ENCODE peak calls at places on chromosomes 11 and 22, in five cellular contexts. A is H7, K is spleen, U is BJ, R is left ventricle myocardium inferior. I is an unnamed sample.

GRCh38 chr11:34366522-34366921 is 8.7 kb upstream of the ABTB2 start:
- DNase-seq in A (peak; percentile 33), K (no peak), U (no peak), R (no peak), I (no peak)

GRCh38 chr11:124591430-124591829 is 19.8 kb upstream of the PANX3 start:
- DNase-seq in A (no peak), K (no peak), U (no peak), R (no peak), I (no peak)

GRCh38 chr11:28144808-28145207 is 36.6 kb downstream of the METTL15 start:
- DNase-seq in A (no peak), K (no peak), U (no peak), R (no peak), I (peak; percentile 25)

GRCh38 chr22:49305966-49306631 is 521.6 kb downstream of the BRD1 start:
- DNase-seq in A (peak; percentile 16), K (peak; percentile 46), U (no peak), R (no peak), I (no peak)

GRCh38 chr11:9577551-9577950 is 4.1 kb downstream of the WEE1 start:
- DNase-seq in A (no peak), K (no peak), U (no peak), R (no peak), I (no peak)

GRCh38 chr22:24390156-24390555 is 37.2 kb upstream of the ADORA2A start:
- DNase-seq in A (no peak), K (no peak), U (no peak), R (no peak), I (no peak)

GRCh38 chr22:41288245-41288946 is 2.4 kb upstream of the RANGAP1 start:
- DNase-seq in A (peak; percentile 30), K (no peak), U (no peak), R (no peak), I (no peak)

GRCh38 chr11:27806122-27806521 is 105.9 kb upstream of the BDNF start:
- DNase-seq in A (peak; percentile 78), K (no peak), U (no peak), R (no peak), I (no peak)

GRCh38 chr11:60570970-60571369 is 55.8 kb downstream of the MS4A13 start:
- DNase-seq in A (no peak), K (no peak), U (no peak), R (no peak), I (no peak)

GRCh38 chr11:64762916-64763803 is 3.4 kb upstream of the PYGM start:
- DNase-seq in A (peak; percentile 68), K (peak; percentile 76), U (no peak), R (no peak), I (peak; percentile 32)

GRCh38 chr11:35580397-35580781 is 37.9 kb upstream of the FJX1 start:
- DNase-seq in A (no peak), K (no peak), U (no peak), R (no peak), I (no peak)

GRCh38 chr11:118491041-118491440 is 36.2 kb upstream of the TTC36 start:
- DNase-seq in A (no peak), K (no peak), U (no peak), R (no peak), I (no peak)

GRCh38 chr22:45608763-45609180 is 62.9 kb upstream of the ATXN10 start:
- DNase-seq in A (no peak), K (no peak), U (no peak), R (no peak), I (peak; percentile 72)

GRCh38 chr11:118953265-118953664 is 2.8 kb upstream of the UPK2 start:
- DNase-seq in A (peak; percentile 80), K (peak; percentile 25), U (no peak), R (no peak), I (no peak)

GRCh38 chr11:70270877-70271634 is 566 bp downstream of the PPFIA1 start:
- DNase-seq in A (peak; percentile 89), K (peak; percentile 93), U (peak; percentile 18), R (peak; percentile 28), I (peak; percentile 3)

GRCh38 chr11:64500176-64501013 is 90.6 kb upstream of the SLC22A12 start:
- DNase-seq in A (no peak), K (no peak), U (no peak), R (no peak), I (no peak)

GRCh38 chr22:26890870-26891269 is 233.5 kb downstream of the MIAT start:
- DNase-seq in A (no peak), K (no peak), U (no peak), R (no peak), I (no peak)

GRCh38 chr11:134120143-134120850 is 51.4 kb downstream of the JAM3 start:
- DNase-seq in A (no peak), K (no peak), U (peak; percentile 73), R (peak; percentile 53), I (peak; percentile 86)

GRCh38 chr11:36405585-36406367 is 104.3 kb downstream of the TRAF6 start:
- DNase-seq in A (no peak), K (no peak), U (no peak), R (no peak), I (no peak)

GRCh38 chr11:25211635-25212251 is 714.9 kb downstream of the LUZP2 start:
- DNase-seq in A (no peak), K (no peak), U (no peak), R (no peak), I (no peak)

GRCh38 chr11:133894956-133895549 is 49.7 kb upstream of the SPATA19 start:
- DNase-seq in A (peak; percentile 79), K (no peak), U (no peak), R (no peak), I (no peak)

GRCh38 chr11:35214792-35215193 is 75.8 kb downstream of the CD44 start:
- DNase-seq in A (peak; percentile 4), K (no peak), U (peak; percentile 80), R (no peak), I (peak; percentile 95)

GRCh38 chr11:130629039-130629438 is 180.6 kb downstream of the ADAMTS15 start:
- DNase-seq in A (no peak), K (no peak), U (no peak), R (no peak), I (no peak)

GRCh38 chr11:65141896-65142494 is 7.7 kb upstream of the SYVN1 start:
- DNase-seq in A (no peak), K (no peak), U (no peak), R (no peak), I (no peak)

GRCh38 chr22:46280999-46281623 is 13.3 kb downstream of the TTC38 start:
- DNase-seq in A (peak; percentile 43), K (peak; percentile 86), U (no peak), R (no peak), I (no peak)

GRCh38 chr22:22855617-22856308 is 31.9 kb upstream of the IGLL5 start:
- DNase-seq in A (peak; percentile 80), K (no peak), U (no peak), R (no peak), I (no peak)

GRCh38 chr22:19819911-19820879 is 34.5 kb downstream of the GNB1L start:
- DNase-seq in A (peak; percentile 53), K (no peak), U (no peak), R (no peak), I (no peak)

GRCh38 chr11:15941206-15941770 is 415.1 kb downstream of the SOX6 start:
- DNase-seq in A (peak; percentile 98), K (peak; percentile 82), U (no peak), R (peak; percentile 27), I (peak; percentile 28)

GRCh38 chr11:23226331-23226909 is 366.1 kb upstream of the CCDC179 start:
- DNase-seq in A (no peak), K (no peak), U (no peak), R (no peak), I (peak; percentile 45)

GRCh38 chr11:109421981-109422590 is at the start of gene C11orf87:
- DNase-seq in A (peak; percentile 80), K (peak; percentile 68), U (no peak), R (no peak), I (no peak)

GRCh38 chr11:109424893-109425292 is 2.9 kb downstream of the C11orf87 start:
- DNase-seq in A (peak; percentile 62), K (no peak), U (no peak), R (no peak), I (no peak)

GRCh38 chr11:109423114-109423859 is 1.3 kb downstream of the C11orf87 start:
- DNase-seq in A (peak; percentile 68), K (no peak), U (no peak), R (no peak), I (no peak)

GRCh38 chr11:109423860-109424190 is 1.8 kb downstream of the C11orf87 start:
- DNase-seq in A (no peak), K (no peak), U (no peak), R (no peak), I (no peak)

GRCh38 chr11:109422755-109423113 is 744 bp downstream of the C11orf87 start:
- DNase-seq in A (peak; percentile 60), K (no peak), U (no peak), R (no peak), I (no peak)
- H3K4me3 ChIP-seq in A (peak overlapping the region; percentile 45), K (peak overlapping the region; percentile 25), U (peak overlapping the region; percentile 15), R (peak overlapping the region; percentile 60), I (peak overlapping the region; percentile 50)

GRCh38 chr11:29712616-29713015 is 304.2 kb downstream of the KCNA4 start:
- DNase-seq in A (no peak), K (no peak), U (no peak), R (no peak), I (no peak)

GRCh38 chr11:29707924-29708323 is 308.9 kb downstream of the KCNA4 start:
- DNase-seq in A (no peak), K (no peak), U (no peak), R (no peak), I (no peak)

GRCh38 chr11:29713831-29714320 is 303.0 kb downstream of the KCNA4 start:
- DNase-seq in A (no peak), K (no peak), U (no peak), R (no peak), I (no peak)
- H3K4me3 ChIP-seq in A (no peak overlapping the region), K (no peak overlapping the region), U (no peak overlapping the region), R (no peak overlapping the region), I (no peak overlapping the region)

GRCh38 chr11:32892355-32893090 is at the start of gene QSER1:
- DNase-seq in A (peak; percentile 94), K (peak; percentile 93), U (no peak), R (peak; percentile 81), I (no peak)

GRCh38 chr11:32893091-32893946 is 708 bp downstream of the QSER1 start:
- DNase-seq in A (peak; percentile 86), K (peak; percentile 92), U (no peak), R (peak; percentile 36), I (no peak)

GRCh38 chr11:32897103-32897502 is 4.5 kb downstream of the QSER1 start:
- DNase-seq in A (no peak), K (no peak), U (no peak), R (no peak), I (no peak)

GRCh38 chr11:32893947-32894827 is 1.6 kb downstream of the QSER1 start:
- DNase-seq in A (peak; percentile 68), K (no peak), U (peak; percentile 35), R (no peak), I (peak; percentile 61)

DNA sequence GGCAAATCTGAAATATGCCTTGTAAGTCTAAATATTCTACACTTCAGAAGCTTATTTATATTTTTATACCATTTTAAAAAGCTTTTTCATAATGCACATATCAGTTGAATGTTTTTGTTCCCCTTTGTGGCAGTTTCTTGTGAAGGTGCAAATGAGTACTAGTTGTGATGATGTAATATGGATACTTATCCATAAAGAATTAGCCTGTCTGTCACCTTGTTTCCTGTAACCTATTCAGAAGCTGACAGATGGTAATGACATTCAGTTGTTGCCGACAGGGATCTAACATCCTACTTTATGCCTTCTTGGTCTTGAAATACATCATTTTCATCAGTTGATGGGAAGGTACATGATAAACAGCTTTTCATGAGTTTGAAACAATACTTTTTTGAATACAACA is 2.9 kb downstream of the QSER1 start:
- DNase-seq in A (no peak), K (no peak), U (no peak), R (no peak), I (no peak)
- H3K4me3 ChIP-seq in A (no peak overlapping the region), K (no peak overlapping the region), U (no peak overlapping the region), R (no peak overlapping the region), I (no peak overlapping the region)

GRCh38 chr11:44067266-44067665 is 1.2 kb downstream of the ACCS start:
- DNase-seq in A (no peak), K (no peak), U (no peak), R (no peak), I (no peak)
- H3K4me3 ChIP-seq in A (no peak overlapping the region), K (peak overlapping the region; percentile 69), U (no peak overlapping the region), R (peak overlapping the region; percentile 76), I (no peak overlapping the region)